ENCODE peak calls at places on chromosomes 3 and 15, in nine cellular contexts. One of them, this sample, is unnamed.

GRCh38 chr3:194872669-194872977 is 186.9 kb downstream of the FAM43A start:
- DNase-seq in testis: no peak
- DNase-seq in uterus: no peak
- DNase-seq in Panc1: no peak
- DNase-seq in dorsolateral prefrontal cortex: no peak
- DNase-seq in IMR-90: peak; percentile 83
- DNase-seq in heart right ventricle: no peak
- DNase-seq in fibroblast of mammary gland: peak; percentile 88
- DNase-seq in esophagus muscularis mucosa: no peak
- DNase-seq in this sample: peak; percentile 35

GRCh38 chr3:128041378-128041777 is 10.9 kb upstream of the SEC61A1 start:
- DNase-seq in dorsolateral prefrontal cortex: no peak
- DNase-seq in fibroblast of mammary gland: no peak
- DNase-seq in uterus: no peak
- DNase-seq in esophagus muscularis mucosa: peak; percentile 50
- DNase-seq in heart right ventricle: no peak
- DNase-seq in IMR-90: no peak
- DNase-seq in Panc1: no peak
- DNase-seq in testis: no peak
- DNase-seq in this sample: no peak

GRCh38 chr3:12476238-12476897 is 7.9 kb upstream of the TSEN2 start:
- DNase-seq in fibroblast of mammary gland: peak; percentile 76
- DNase-seq in IMR-90: peak; percentile 77
- DNase-seq in testis: no peak
- DNase-seq in dorsolateral prefrontal cortex: no peak
- DNase-seq in esophagus muscularis mucosa: no peak
- DNase-seq in Panc1: no peak
- DNase-seq in heart right ventricle: no peak
- DNase-seq in uterus: no peak
- DNase-seq in this sample: peak; percentile 62

GRCh38 chr3:12288466-12289129 is at the start of gene PPARG:
- DNase-seq in heart right ventricle: peak; percentile 23
- DNase-seq in uterus: peak; percentile 34
- DNase-seq in fibroblast of mammary gland: peak; percentile 84
- DNase-seq in dorsolateral prefrontal cortex: peak; percentile 47
- DNase-seq in IMR-90: no peak
- DNase-seq in esophagus muscularis mucosa: no peak
- DNase-seq in testis: peak; percentile 34
- DNase-seq in Panc1: no peak
- DNase-seq in this sample: peak; percentile 58

GRCh38 chr15:39235084-39235795 is 345.6 kb upstream of the THBS1 start:
- DNase-seq in uterus: no peak
- DNase-seq in testis: no peak
- DNase-seq in esophagus muscularis mucosa: no peak
- DNase-seq in heart right ventricle: no peak
- DNase-seq in dorsolateral prefrontal cortex: no peak
- DNase-seq in IMR-90: peak; percentile 75
- DNase-seq in Panc1: no peak
- DNase-seq in fibroblast of mammary gland: peak; percentile 75
- DNase-seq in this sample: peak; percentile 60

GRCh38 chr15:72009207-72009606 is 108.7 kb downstream of the MYO9A start:
- DNase-seq in heart right ventricle: no peak
- DNase-seq in uterus: no peak
- DNase-seq in esophagus muscularis mucosa: no peak
- DNase-seq in testis: no peak
- DNase-seq in IMR-90: no peak
- DNase-seq in dorsolateral prefrontal cortex: no peak
- DNase-seq in fibroblast of mammary gland: no peak
- DNase-seq in Panc1: no peak
- DNase-seq in this sample: no peak

GRCh38 chr3:127210654-127210943 is 17.7 kb downstream of the PRR23E start:
- DNase-seq in uterus: no peak
- DNase-seq in esophagus muscularis mucosa: no peak
- DNase-seq in dorsolateral prefrontal cortex: no peak
- DNase-seq in fibroblast of mammary gland: no peak
- DNase-seq in Panc1: no peak
- DNase-seq in testis: no peak
- DNase-seq in IMR-90: no peak
- DNase-seq in heart right ventricle: no peak
- DNase-seq in this sample: no peak

GRCh38 chr15:77384589-77385359 is 35.1 kb downstream of the PEAK1 start:
- DNase-seq in Panc1: no peak
- DNase-seq in esophagus muscularis mucosa: no peak
- DNase-seq in fibroblast of mammary gland: no peak
- DNase-seq in uterus: no peak
- DNase-seq in dorsolateral prefrontal cortex: no peak
- DNase-seq in heart right ventricle: no peak
- DNase-seq in IMR-90: no peak
- DNase-seq in testis: no peak
- DNase-seq in this sample: no peak

GRCh38 chr3:13072239-13073041 is 789 bp downstream of the IQSEC1 start:
- DNase-seq in dorsolateral prefrontal cortex: peak; percentile 79
- DNase-seq in uterus: no peak
- DNase-seq in heart right ventricle: peak; percentile 73
- DNase-seq in IMR-90: peak; percentile 2
- DNase-seq in esophagus muscularis mucosa: no peak
- DNase-seq in Panc1: no peak
- DNase-seq in testis: no peak
- DNase-seq in fibroblast of mammary gland: no peak
- DNase-seq in this sample: no peak

GRCh38 chr3:30098206-30098605 is 508.2 kb upstream of the TGFBR2 start:
- DNase-seq in esophagus muscularis mucosa: no peak
- DNase-seq in testis: no peak
- DNase-seq in Panc1: no peak
- DNase-seq in dorsolateral prefrontal cortex: no peak
- DNase-seq in IMR-90: peak; percentile 36
- DNase-seq in uterus: no peak
- DNase-seq in heart right ventricle: no peak
- DNase-seq in fibroblast of mammary gland: peak; percentile 62
- DNase-seq in this sample: peak; percentile 27

GRCh38 chr3:136838641-136839555 is 20.0 kb downstream of the SLC35G2 start:
- DNase-seq in esophagus muscularis mucosa: no peak
- DNase-seq in dorsolateral prefrontal cortex: no peak
- DNase-seq in uterus: no peak
- DNase-seq in fibroblast of mammary gland: peak; percentile 59
- DNase-seq in testis: no peak
- DNase-seq in Panc1: no peak
- DNase-seq in heart right ventricle: no peak
- DNase-seq in IMR-90: peak; percentile 64
- DNase-seq in this sample: peak; percentile 72

GRCh38 chr15:74977599-74977998 is 17.8 kb upstream of the SCAMP5 start:
- DNase-seq in fibroblast of mammary gland: peak; percentile 40
- DNase-seq in Panc1: no peak
- DNase-seq in heart right ventricle: no peak
- DNase-seq in dorsolateral prefrontal cortex: no peak
- DNase-seq in testis: no peak
- DNase-seq in uterus: no peak
- DNase-seq in esophagus muscularis mucosa: no peak
- DNase-seq in IMR-90: no peak
- DNase-seq in this sample: peak; percentile 52

GRCh38 chr15:32651229-32651837 is 9.8 kb downstream of the SCG5 start:
- DNase-seq in esophagus muscularis mucosa: no peak
- DNase-seq in heart right ventricle: peak; percentile 10
- DNase-seq in IMR-90: peak; percentile 73
- DNase-seq in dorsolateral prefrontal cortex: peak; percentile 68
- DNase-seq in testis: peak; percentile 69
- DNase-seq in uterus: no peak
- DNase-seq in Panc1: peak; percentile 48
- DNase-seq in fibroblast of mammary gland: peak; percentile 73
- DNase-seq in this sample: peak; percentile 82

GRCh38 chr3:42061042-42061710 is 30.0 kb upstream of the TRAK1 start:
- DNase-seq in fibroblast of mammary gland: no peak
- DNase-seq in dorsolateral prefrontal cortex: no peak
- DNase-seq in IMR-90: no peak
- DNase-seq in esophagus muscularis mucosa: no peak
- DNase-seq in testis: no peak
- DNase-seq in Panc1: no peak
- DNase-seq in uterus: no peak
- DNase-seq in heart right ventricle: peak; percentile 58
- DNase-seq in this sample: peak; percentile 50

GRCh38 chr3:30370681-30371271 is 235.6 kb upstream of the TGFBR2 start:
- DNase-seq in testis: no peak
- DNase-seq in Panc1: no peak
- DNase-seq in fibroblast of mammary gland: peak; percentile 39
- DNase-seq in heart right ventricle: no peak
- DNase-seq in IMR-90: no peak
- DNase-seq in uterus: no peak
- DNase-seq in dorsolateral prefrontal cortex: no peak
- DNase-seq in esophagus muscularis mucosa: no peak
- DNase-seq in this sample: peak; percentile 26

GRCh38 chr3:115615451-115615850 is 7.9 kb upstream of the GAP43 start:
- DNase-seq in testis: no peak
- DNase-seq in IMR-90: no peak
- DNase-seq in Panc1: no peak
- DNase-seq in esophagus muscularis mucosa: no peak
- DNase-seq in uterus: no peak
- DNase-seq in heart right ventricle: no peak
- DNase-seq in fibroblast of mammary gland: no peak
- DNase-seq in dorsolateral prefrontal cortex: no peak
- DNase-seq in this sample: no peak

GRCh38 chr3:189674249-189674913 is 43.2 kb downstream of the TP63 start:
- DNase-seq in fibroblast of mammary gland: no peak
- DNase-seq in heart right ventricle: no peak
- DNase-seq in dorsolateral prefrontal cortex: no peak
- DNase-seq in IMR-90: no peak
- DNase-seq in Panc1: no peak
- DNase-seq in uterus: no peak
- DNase-seq in esophagus muscularis mucosa: no peak
- DNase-seq in testis: no peak
- DNase-seq in this sample: no peak
- H3K4me3 ChIP-seq in fibroblast of mammary gland: no peak overlapping the region
- H3K4me3 ChIP-seq in heart right ventricle: no peak overlapping the region
- H3K4me3 ChIP-seq in dorsolateral prefrontal cortex: no peak overlapping the region
- H3K4me3 ChIP-seq in IMR-90: no peak overlapping the region
- H3K4me3 ChIP-seq in Panc1: no peak overlapping the region
- H3K4me3 ChIP-seq in uterus: no peak overlapping the region
- H3K4me3 ChIP-seq in esophagus muscularis mucosa: no peak overlapping the region
- H3K4me3 ChIP-seq in testis: no peak overlapping the region
- H3K4me3 ChIP-seq in this sample: no peak overlapping the region

DNA sequence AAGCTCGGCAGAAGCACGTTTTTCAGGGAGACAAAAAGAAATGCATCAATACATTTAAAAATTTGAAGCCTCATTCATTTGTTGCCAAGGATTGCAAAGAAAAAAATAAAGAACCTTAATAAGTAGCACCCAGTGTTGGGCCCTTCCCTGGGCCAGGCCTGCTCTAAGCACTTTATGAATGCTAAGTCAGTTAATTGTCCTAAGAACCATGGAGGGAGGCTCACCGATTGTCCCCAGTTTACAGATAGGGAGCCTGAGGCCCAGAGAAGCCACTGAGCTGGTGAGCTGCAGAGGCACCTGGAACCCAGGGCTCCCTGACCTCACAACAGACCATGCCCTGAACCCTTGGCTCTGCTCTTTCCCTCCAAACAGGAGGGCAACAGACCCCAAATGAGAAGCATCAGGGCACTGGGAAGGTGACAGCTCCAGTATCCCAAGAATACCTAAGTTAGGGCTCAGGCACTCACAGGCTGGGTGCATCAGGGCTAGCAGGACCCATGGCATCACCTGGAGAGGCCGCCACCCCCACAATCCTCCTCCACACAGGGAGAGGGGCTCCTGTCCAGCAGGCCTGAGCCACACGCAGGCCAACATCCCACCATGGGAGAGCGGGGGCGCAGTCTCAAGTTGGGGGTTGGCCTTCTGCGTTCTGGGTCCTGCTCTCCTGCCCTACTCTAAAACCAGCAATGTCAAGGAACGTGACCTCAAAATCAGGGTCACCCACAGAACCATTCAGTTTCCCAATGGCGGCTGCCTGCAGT is 3.9 kb downstream of the GRIP2 start:
- DNase-seq in uterus: no peak
- DNase-seq in Panc1: no peak
- DNase-seq in heart right ventricle: no peak
- DNase-seq in fibroblast of mammary gland: no peak
- DNase-seq in testis: no peak
- DNase-seq in dorsolateral prefrontal cortex: no peak
- DNase-seq in esophagus muscularis mucosa: no peak
- DNase-seq in IMR-90: no peak
- DNase-seq in this sample: no peak
- TF ChIP-seq CTCF in uterus: no peak
- TF ChIP-seq CTCF in Panc1: no peak
- TF ChIP-seq CTCF in heart right ventricle: no peak
- TF ChIP-seq CTCF in fibroblast of mammary gland: no peak
- TF ChIP-seq CTCF in testis: no peak
- TF ChIP-seq CTCF in dorsolateral prefrontal cortex: no peak
- TF ChIP-seq CTCF in esophagus muscularis mucosa: no peak
- TF ChIP-seq CTCF in IMR-90: no peak
- TF ChIP-seq CTCF in this sample: no peak

GRCh38 chr15:37104413-37105392 is 4.4 kb upstream of the MEIS2 start:
- DNase-seq in esophagus muscularis mucosa: no peak
- DNase-seq in Panc1: no peak
- DNase-seq in fibroblast of mammary gland: no peak
- DNase-seq in IMR-90: no peak
- DNase-seq in heart right ventricle: no peak
- DNase-seq in testis: no peak
- DNase-seq in uterus: peak; percentile 39
- DNase-seq in dorsolateral prefrontal cortex: no peak
- DNase-seq in this sample: no peak
- H3K4me3 ChIP-seq in esophagus muscularis mucosa: peak overlapping the region; percentile 88
- H3K4me3 ChIP-seq in Panc1: no peak overlapping the region
- H3K4me3 ChIP-seq in fibroblast of mammary gland: peak overlapping the region; percentile 76
- H3K4me3 ChIP-seq in IMR-90: no peak overlapping the region
- H3K4me3 ChIP-seq in heart right ventricle: peak overlapping the region; percentile 23
- H3K4me3 ChIP-seq in testis: no peak overlapping the region
- H3K4me3 ChIP-seq in uterus: peak overlapping the region; percentile 92
- H3K4me3 ChIP-seq in dorsolateral prefrontal cortex: peak overlapping the region; percentile 72
- H3K4me3 ChIP-seq in this sample: no peak overlapping the region

GRCh38 chr3:25257026-25257425 is 171.0 kb upstream of the RARB start:
- DNase-seq in testis: no peak
- DNase-seq in fibroblast of mammary gland: peak; percentile 10
- DNase-seq in dorsolateral prefrontal cortex: no peak
- DNase-seq in esophagus muscularis mucosa: no peak
- DNase-seq in IMR-90: no peak
- DNase-seq in Panc1: no peak
- DNase-seq in uterus: no peak
- DNase-seq in heart right ventricle: no peak
- DNase-seq in this sample: peak; percentile 48

GRCh38 chr3:25259871-25260270 is 168.2 kb upstream of the RARB start:
- DNase-seq in esophagus muscularis mucosa: no peak
- DNase-seq in uterus: no peak
- DNase-seq in testis: no peak
- DNase-seq in Panc1: no peak
- DNase-seq in fibroblast of mammary gland: no peak
- DNase-seq in heart right ventricle: no peak
- DNase-seq in dorsolateral prefrontal cortex: no peak
- DNase-seq in IMR-90: no peak
- DNase-seq in this sample: peak; percentile 31

GRCh38 chr3:25266677-25267076 is 161.4 kb upstream of the RARB start:
- DNase-seq in heart right ventricle: no peak
- DNase-seq in Panc1: no peak
- DNase-seq in uterus: no peak
- DNase-seq in esophagus muscularis mucosa: no peak
- DNase-seq in dorsolateral prefrontal cortex: no peak
- DNase-seq in IMR-90: no peak
- DNase-seq in fibroblast of mammary gland: no peak
- DNase-seq in testis: no peak
- DNase-seq in this sample: no peak

GRCh38 chr3:25265284-25265683 is 162.8 kb upstream of the RARB start:
- DNase-seq in Panc1: no peak
- DNase-seq in dorsolateral prefrontal cortex: no peak
- DNase-seq in esophagus muscularis mucosa: no peak
- DNase-seq in testis: no peak
- DNase-seq in fibroblast of mammary gland: no peak
- DNase-seq in uterus: no peak
- DNase-seq in IMR-90: no peak
- DNase-seq in heart right ventricle: no peak
- DNase-seq in this sample: no peak

GRCh38 chr3:25262322-25262721 is 165.7 kb upstream of the RARB start:
- DNase-seq in esophagus muscularis mucosa: no peak
- DNase-seq in dorsolateral prefrontal cortex: no peak
- DNase-seq in testis: no peak
- DNase-seq in uterus: no peak
- DNase-seq in Panc1: no peak
- DNase-seq in IMR-90: no peak
- DNase-seq in heart right ventricle: no peak
- DNase-seq in fibroblast of mammary gland: no peak
- DNase-seq in this sample: no peak
- TF ChIP-seq CTCF in esophagus muscularis mucosa: no peak
- TF ChIP-seq CTCF in dorsolateral prefrontal cortex: no peak
- TF ChIP-seq CTCF in testis: no peak
- TF ChIP-seq CTCF in uterus: no peak
- TF ChIP-seq CTCF in Panc1: no peak
- TF ChIP-seq CTCF in IMR-90: no peak
- TF ChIP-seq CTCF in heart right ventricle: no peak
- TF ChIP-seq CTCF in fibroblast of mammary gland: no peak
- TF ChIP-seq CTCF in this sample: no peak

This sample was measured in cardiac fibroblast.